ENCODE peak calls at places on chromosomes 6 and 20, in ten cellular contexts. G, Q, N, Y, O, D, X, R, K and I are unnamed samples.

GRCh38 chr20:63882257-63883208 is 12.4 kb upstream of the DNAJC5 start:
- DNase-seq in G (no peak), Q (no peak), N (no peak), Y (no peak), O (no peak), D (no peak), X (no peak), R (no peak), K (no peak), I (no peak)

GRCh38 chr20:62105592-62105991 is 16.7 kb upstream of the LSM14B start:
- DNase-seq in G (no peak), Q (no peak), N (no peak), Y (no peak), O (no peak), D (no peak), X (no peak), R (no peak), K (no peak), I (no peak)

GRCh38 chr6:26329763-26330511 is 35.1 kb upstream of the BTN3A2 start:
- DNase-seq in G (peak), Q (peak), N (peak), Y (peak), O (peak), D (no peak), X (no peak), R (peak), K (no peak), I (peak)

GRCh38 chr6:42929928-42930360 is 664 bp downstream of the CNPY3 start:
- DNase-seq in G (peak), Q (peak), N (peak), Y (peak), O (peak), D (peak), X (no peak), R (peak), K (peak), I (no peak)

GRCh38 chr6:16200231-16200941 is 38.0 kb upstream of the GMPR start:
- DNase-seq in G (no peak), Q (peak), N (no peak), Y (no peak), O (no peak), D (no peak), X (no peak), R (no peak), K (peak), I (no peak)

GRCh38 chr20:53149652-53150205 is 177.6 kb downstream of the TSHZ2 start:
- DNase-seq in G (no peak), Q (peak), N (no peak), Y (no peak), O (no peak), D (no peak), X (no peak), R (no peak), K (no peak), I (no peak)

GRCh38 chr20:41786158-41786557 is 168.0 kb upstream of the CHD6 start:
- DNase-seq in G (no peak), Q (no peak), N (no peak), Y (peak), O (peak), D (no peak), X (no peak), R (no peak), K (no peak), I (no peak)

GRCh38 chr6:158008894-158009891 is 27.5 kb downstream of the SYNJ2 start:
- DNase-seq in G (no peak), Q (peak), N (peak), Y (peak), O (peak), D (peak), X (peak), R (peak), K (peak), I (peak)

GRCh38 chr20:32580970-32581838 is 3.9 kb downstream of the NOL4L start:
- DNase-seq in G (no peak), Q (peak), N (no peak), Y (no peak), O (no peak), D (no peak), X (no peak), R (no peak), K (no peak), I (no peak)

GRCh38 chr6:150336299-150336698 is 32.5 kb upstream of the IYD start:
- DNase-seq in G (no peak), Q (peak), N (peak), Y (peak), O (peak), D (no peak), X (no peak), R (no peak), K (no peak), I (no peak)

GRCh38 chr6:104601008-104601745 is 258.5 kb downstream of the HACE1 start:
- DNase-seq in G (no peak), Q (no peak), N (no peak), Y (peak), O (no peak), D (no peak), X (no peak), R (no peak), K (no peak), I (no peak)

GRCh38 chr6:150196942-150197745 is 54.3 kb downstream of the PPP1R14C start:
- DNase-seq in G (no peak), Q (peak), N (peak), Y (no peak), O (no peak), D (no peak), X (no peak), R (no peak), K (no peak), I (no peak)

GRCh38 chr6:107118976-107119375 is 3.7 kb upstream of the BEND3 start:
- DNase-seq in G (no peak), Q (peak), N (peak), Y (peak), O (no peak), D (no peak), X (no peak), R (no peak), K (no peak), I (peak)

GRCh38 chr6:91613481-91613880 is 1026.6 kb upstream of the MAP3K7 start:
- DNase-seq in G (no peak), Q (peak), N (no peak), Y (no peak), O (no peak), D (no peak), X (no peak), R (no peak), K (no peak), I (no peak)

GRCh38 chr6:162856885-162857284 is 129.1 kb downstream of the PACRG start:
- DNase-seq in G (no peak), Q (peak), N (no peak), Y (peak), O (peak), D (no peak), X (no peak), R (no peak), K (no peak), I (peak)

GRCh38 chr6:23055523-23055922 is 486.2 kb downstream of the HDGFL1 start:
- DNase-seq in G (no peak), Q (no peak), N (no peak), Y (no peak), O (no peak), D (no peak), X (no peak), R (no peak), K (no peak), I (no peak)

GRCh38 chr6:30002871-30003270 is 58.2 kb upstream of the POLR1H start:
- DNase-seq in G (no peak), Q (no peak), N (no peak), Y (peak), O (peak), D (no peak), X (no peak), R (no peak), K (no peak), I (no peak)

GRCh38 chr6:27149140-27149539 is 98.4 kb upstream of the PRSS16 start:
- DNase-seq in G (no peak), Q (peak), N (no peak), Y (no peak), O (no peak), D (no peak), X (no peak), R (no peak), K (no peak), I (no peak)

GRCh38 chr6:56475736-56476457 is 166.8 kb downstream of the DST start:
- DNase-seq in G (no peak), Q (no peak), N (peak), Y (peak), O (peak), D (no peak), X (peak), R (no peak), K (no peak), I (no peak)

GRCh38 chr20:2652724-2653510 is 485 bp downstream of the NOP56 start:
- DNase-seq in G (peak), Q (peak), N (peak), Y (no peak), O (peak), D (peak), X (no peak), R (no peak), K (peak), I (peak)

GRCh38 chr6:129488313-129488712 is 221.7 kb downstream of the ARHGAP18 start:
- DNase-seq in G (no peak), Q (peak), N (no peak), Y (no peak), O (no peak), D (no peak), X (no peak), R (no peak), K (no peak), I (peak)

GRCh38 chr6:155177369-155177961 is 86.3 kb upstream of the CLDN20 start:
- DNase-seq in G (no peak), Q (peak), N (peak), Y (peak), O (peak), D (no peak), X (no peak), R (no peak), K (no peak), I (peak)

GRCh38 chr6:164478426-164478825 is 831.0 kb downstream of the C6orf118 start:
- DNase-seq in G (no peak), Q (no peak), N (no peak), Y (no peak), O (no peak), D (no peak), X (no peak), R (no peak), K (no peak), I (no peak)

GRCh38 chr6:37696220-37696840 is 1.4 kb downstream of the MDGA1 start:
- DNase-seq in G (peak), Q (peak), N (no peak), Y (peak), O (peak), D (peak), X (peak), R (no peak), K (no peak), I (no peak)

GRCh38 chr6:108168980-108169800 is 3.4 kb downstream of the NR2E1 start:
- DNase-seq in G (no peak), Q (peak), N (no peak), Y (no peak), O (no peak), D (no peak), X (no peak), R (no peak), K (no peak), I (no peak)